ENCODE peak calls at places on chromosomes 11 and 22, in ten cellular contexts. H is fibroblast of lung; T is left ventricle myocardium inferior; R is upper lobe of right lung; B is CD8-positive, alpha-beta T cell; Q is esophagus muscularis mucosa; V is neural progenitor cell; E is colonic mucosa; K is keratinocyte; N is mucosa of descending colon. L is an unnamed sample. For H3K4me1, the result is how much of the 10 kb centered on the place peaks cover.

GRCh38 chr22:50730941-50731661 is 6.9 kb upstream of the ACR start:
- DNase-seq in E (no peak), K (peak), H (no peak), R (peak), N (no peak), V (no peak), Q (no peak), T (peak), B (no peak), L (no peak)

GRCh38 chr22:27476729-27477128 is 324.8 kb downstream of the MN1 start:
- DNase-seq in K (no peak), R (no peak), E (no peak), H (peak), T (no peak), V (no peak), N (no peak), Q (no peak), B (no peak), L (no peak)

GRCh38 chr11:115496892-115497291 is 7.3 kb downstream of the CADM1 start:
- DNase-seq in H (peak), K (no peak), E (no peak), N (no peak), R (no peak), B (no peak), T (no peak), V (peak), Q (no peak), L (no peak)

GRCh38 chr11:13291794-13292193 is 14.2 kb downstream of the BMAL1 start:
- DNase-seq in K (no peak), E (no peak), N (no peak), Q (no peak), V (no peak), H (no peak), T (no peak), R (no peak), B (no peak), L (no peak)

GRCh38 chr11:96125400-96125799 is 201.5 kb upstream of the MTMR2 start:
- DNase-seq in T (no peak), E (no peak), B (no peak), V (no peak), R (no peak), N (no peak), Q (no peak), K (no peak), H (no peak), L (no peak)

GRCh38 chr11:107598225-107599139 is 7.5 kb downstream of the ELMOD1 start:
- DNase-seq in E (no peak), B (no peak), V (peak), K (no peak), N (no peak), Q (peak), H (no peak), T (no peak), R (peak), L (no peak)

GRCh38 chr11:83063073-83063754 is 8.5 kb downstream of the RAB30 start:
- DNase-seq in N (no peak), H (peak), B (no peak), K (no peak), T (no peak), E (no peak), V (no peak), R (no peak), Q (peak), L (no peak)

GRCh38 chr22:35227248-35227647 is 30.0 kb upstream of the HMGXB4 start:
- DNase-seq in R (no peak), K (no peak), Q (no peak), V (no peak), T (no peak), B (no peak), N (no peak), E (no peak), H (no peak), L (no peak)

GRCh38 chr11:113161671-113162589 is 152.5 kb upstream of the TTC12 start:
- DNase-seq in T (no peak), N (no peak), V (no peak), K (no peak), E (no peak), R (no peak), B (no peak), Q (no peak), H (no peak), L (no peak)

GRCh38 chr22:44181033-44181911 is 547 bp downstream of the PARVG start:
- DNase-seq in V (no peak), T (peak), N (peak), B (peak), R (peak), K (no peak), Q (no peak), E (peak), H (peak), L (peak)

GRCh38 chr11:44630511-44631210 is 65.2 kb downstream of the CD82 start:
- DNase-seq in K (no peak), Q (no peak), E (peak), T (no peak), H (no peak), R (peak), B (no peak), V (no peak), N (no peak), L (peak)

GRCh38 chr11:108891909-108892511 is 227.1 kb downstream of the DDX10 start:
- DNase-seq in Q (no peak), B (no peak), H (no peak), T (no peak), R (no peak), V (no peak), K (no peak), E (no peak), N (no peak), L (no peak)

DNA sequence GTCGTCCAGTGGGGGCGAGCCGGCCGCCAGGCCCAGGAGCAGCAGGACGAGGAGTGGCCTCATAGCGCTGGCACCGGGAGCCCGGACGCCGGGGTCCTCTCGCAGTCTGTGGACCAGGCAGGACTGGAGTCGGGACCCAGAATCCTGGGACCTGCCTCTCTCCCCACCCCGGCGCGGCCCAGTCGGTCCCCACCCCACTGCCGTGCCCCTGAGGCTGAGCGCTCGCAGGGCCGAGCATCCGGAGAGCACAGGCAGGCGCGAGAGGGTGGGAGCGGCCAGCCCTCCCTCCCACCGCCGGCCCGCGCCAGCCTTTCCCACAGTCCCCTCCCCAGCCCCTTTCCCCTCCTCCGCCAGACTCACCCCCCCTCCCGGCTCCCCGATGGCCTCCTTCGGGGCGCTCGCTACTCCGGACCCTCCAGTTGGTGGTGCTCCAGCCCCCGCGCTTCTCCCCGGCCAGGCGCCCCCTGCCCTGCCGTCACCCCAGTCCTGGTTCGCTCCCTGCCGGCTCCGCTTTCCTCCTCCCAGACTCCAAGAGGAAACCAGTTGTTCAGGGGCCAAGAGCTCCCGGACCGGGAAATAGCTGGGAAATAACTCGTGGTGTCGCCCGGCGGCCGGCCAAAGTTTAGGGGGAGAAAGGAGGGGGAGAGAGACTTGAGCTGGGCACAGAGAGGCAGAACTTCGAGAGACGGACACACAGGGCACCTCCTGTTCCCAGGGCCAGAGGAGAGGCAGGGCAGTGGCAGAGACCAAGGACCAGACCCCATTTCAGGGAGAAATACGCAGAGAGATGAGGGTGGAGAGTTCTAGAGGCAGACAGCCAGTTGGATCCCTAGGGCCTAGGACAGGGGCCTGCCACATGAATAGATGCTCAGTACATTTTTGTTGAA is at the start of gene C1QTNF5:
- DNase-seq in B (no peak), T (peak), E (peak), V (peak), N (peak), K (no peak), H (peak), R (peak), Q (no peak), L (peak)
- H3K4me1 ChIP-seq in B (under half), T (half or more), E (under half), V (under half), N (under half), K (under half), H (under half), R (under half), Q (under half), L (under half)

GRCh38 chr22:39839917-39840510 is 53.5 kb downstream of the ENTHD1 start:
- DNase-seq in E (no peak), N (no peak), T (no peak), R (no peak), Q (no peak), V (no peak), B (no peak), H (no peak), K (no peak), L (no peak)

GRCh38 chr22:39833610-39834009 is 60.0 kb downstream of the ENTHD1 start:
- DNase-seq in E (no peak), B (no peak), Q (no peak), N (no peak), T (no peak), V (no peak), R (no peak), H (no peak), K (no peak), L (no peak)

DNA sequence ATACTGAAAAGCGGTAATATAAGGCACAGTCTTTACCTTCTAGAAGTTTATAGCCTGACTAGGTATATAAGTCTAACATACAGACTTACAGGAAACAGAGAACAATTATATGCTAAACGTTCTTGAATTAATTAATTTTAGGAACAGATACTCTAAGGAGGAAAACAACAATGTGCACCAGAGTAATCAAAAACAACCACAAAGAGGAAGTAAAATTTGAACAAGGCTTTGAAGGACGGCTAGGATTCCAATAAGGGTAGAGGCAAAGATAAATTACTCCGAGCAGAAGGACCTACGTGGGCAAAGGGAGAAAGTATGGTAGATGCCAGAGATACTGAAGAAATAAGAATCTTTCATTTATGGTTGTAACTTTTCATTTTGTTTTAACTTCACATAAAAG is 54.4 kb downstream of the ENTHD1 start:
- DNase-seq in N (no peak), K (no peak), E (no peak), Q (no peak), R (no peak), V (no peak), B (no peak), T (no peak), H (no peak), L (no peak)
- H3K4me3 ChIP-seq in N (no peak), K (no peak), E (no peak), Q (no peak), R (no peak), V (no peak), B (no peak), T (no peak), H (no peak), L (no peak)

GRCh38 chr11:129694538-129694937 is 121.1 kb upstream of the TMEM45B start:
- DNase-seq in K (no peak), E (peak), R (peak), V (no peak), N (peak), B (no peak), H (no peak), T (no peak), Q (no peak), L (no peak)
- TF ChIP-seq CTCF in K (peak), E (no peak), R (no peak), V (no peak), N (no peak), B (no peak), H (no peak), T (no peak), Q (no peak), L (no peak)

GRCh38 chr11:62538470-62539237 is 8.0 kb downstream of the AHNAK start:
- DNase-seq in E (peak), B (no peak), Q (no peak), T (no peak), R (no peak), N (peak), K (no peak), H (no peak), V (no peak), L (no peak)
- H3K4me1 ChIP-seq in E (half or more), B (half or more), Q (half or more), T (half or more), R (half or more), N (half or more), K (half or more), H (under half), V (under half), L (under half)

DNA sequence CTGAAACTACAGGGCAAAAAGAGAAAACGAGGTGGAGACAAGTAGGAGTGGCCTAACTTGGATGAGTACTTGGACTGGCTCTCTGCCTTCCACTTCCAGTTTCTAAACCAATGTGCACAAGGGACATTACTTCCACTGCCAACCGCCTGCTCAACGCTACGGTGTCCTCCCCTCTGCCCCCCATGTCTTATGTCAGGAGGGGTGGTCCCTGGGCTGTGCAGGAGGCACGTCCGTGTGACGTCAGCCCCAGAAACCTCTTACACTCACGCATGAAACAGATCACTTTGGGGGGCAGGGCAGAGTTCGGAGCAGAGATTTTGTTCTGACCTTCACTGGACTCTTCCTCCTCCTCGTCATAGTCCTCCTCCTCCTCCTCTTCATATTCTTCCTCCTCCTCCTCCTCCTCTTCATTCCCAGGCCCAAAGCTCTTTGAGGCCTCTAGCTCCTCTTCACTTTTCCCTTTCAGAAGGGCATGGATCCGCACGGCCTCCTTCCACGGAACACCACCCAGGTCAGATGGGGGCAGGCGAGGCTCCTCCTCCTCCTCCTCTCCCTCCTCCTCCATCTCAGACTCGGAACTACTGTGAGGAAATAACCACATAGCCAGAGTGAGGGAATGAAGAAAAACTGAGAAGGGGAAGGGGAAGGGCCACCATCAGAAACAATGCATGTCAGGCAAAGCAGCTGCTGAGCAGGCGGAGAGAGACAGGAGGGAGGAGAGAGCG is 57.4 kb upstream of the BID start:
- DNase-seq in V (no peak), H (no peak), N (peak), K (no peak), B (no peak), Q (no peak), T (no peak), R (no peak), E (peak), L (no peak)
- H3K4me3 ChIP-seq in V (no peak), H (no peak), N (no peak), K (no peak), B (no peak), Q (no peak), T (no peak), R (no peak), E (no peak), L (no peak)